ENCODE peak calls at places on chromosomes 12 and 14, in six cellular contexts. I, F, B, S, T and O are unnamed samples.
A peak's percentile ranks its signal among the peaks of the same experiment; 100 is the strongest.

GRCh38 chr12:104002686-104003085 is 37.0 kb downstream of the TDG start:
- DNase-seq in F (no peak), I (no peak), T (no peak), S (no peak), B (no peak), O (no peak)

GRCh38 chr14:28987516-28987915 is 220.9 kb downstream of the FOXG1 start:
- DNase-seq in T (no peak), F (no peak), I (no peak), S (no peak), B (no peak), O (no peak)

GRCh38 chr12:91204416-91204815 is 21.8 kb upstream of the DCN start:
- DNase-seq in S (no peak), I (no peak), T (no peak), B (no peak), F (no peak), O (no peak)

GRCh38 chr12:103401421-103401820 is 94.3 kb downstream of the C12orf42 start:
- DNase-seq in I (no peak), S (no peak), T (no peak), B (peak; percentile 12), F (no peak), O (no peak)

GRCh38 chr14:104284107-104284592 is 145.8 kb downstream of the KIF26A start:
- DNase-seq in S (no peak), I (no peak), T (no peak), F (peak; percentile 21), B (no peak), O (no peak)

GRCh38 chr12:92139634-92140555 is 5.8 kb downstream of the BTG1 start:
- DNase-seq in I (no peak), S (no peak), T (no peak), F (no peak), B (no peak), O (no peak)

GRCh38 chr12:89073027-89073398 is 279.3 kb downstream of the DUSP6 start:
- DNase-seq in I (peak; percentile 65), T (no peak), S (no peak), B (no peak), F (no peak), O (no peak)

GRCh38 chr12:95986635-95987535 is 9.3 kb downstream of the HAL start:
- DNase-seq in B (no peak), F (no peak), S (no peak), I (no peak), T (no peak), O (no peak)

GRCh38 chr12:96063046-96063445 is 27.7 kb upstream of the LTA4H start:
- DNase-seq in T (no peak), F (no peak), S (no peak), B (peak; percentile 28), I (no peak), O (no peak)

GRCh38 chr12:121189061-121189886 is 20.7 kb upstream of the P2RX4 start:
- DNase-seq in T (no peak), F (no peak), S (no peak), B (no peak), I (no peak), O (no peak)

GRCh38 chr14:104393898-104394605 is 185.5 kb upstream of the C14orf180 start:
- DNase-seq in B (peak; percentile 87), T (peak; percentile 30), S (peak; percentile 83), I (no peak), F (no peak), O (peak; percentile 65)

GRCh38 chr12:101927042-101927441 is 49.7 kb downstream of the DRAM1 start:
- DNase-seq in B (no peak), T (no peak), F (no peak), I (peak; percentile 20), S (no peak), O (no peak)

GRCh38 chr12:56425940-56426438 is 23.2 kb downstream of the TIMELESS start:
- DNase-seq in I (no peak), S (no peak), T (no peak), F (no peak), B (no peak), O (no peak)

GRCh38 chr14:66426451-66426850 is 59.7 kb upstream of the CCDC196 start:
- DNase-seq in B (no peak), F (no peak), S (no peak), T (no peak), I (no peak), O (no peak)

GRCh38 chr12:12560587-12561304 is 1.9 kb downstream of the DUSP16 start:
- DNase-seq in T (peak; percentile 72), I (no peak), B (peak; percentile 90), F (peak; percentile 48), S (peak; percentile 30), O (peak; percentile 65)

GRCh38 chr12:127416796-127417195 is 850.2 kb upstream of the TMEM132C start:
- DNase-seq in F (no peak), T (no peak), S (no peak), I (no peak), B (no peak), O (no peak)

GRCh38 chr14:95515080-95515489 is 1.4 kb downstream of the SYNE3 start:
- DNase-seq in B (no peak), T (no peak), I (no peak), F (no peak), S (no peak), O (no peak)

GRCh38 chr14:95511687-95512086 is 4.8 kb downstream of the SYNE3 start:
- DNase-seq in S (no peak), T (no peak), B (no peak), F (peak; percentile 4), I (no peak), O (no peak)

GRCh38 chr14:95510804-95511203 is 5.6 kb downstream of the SYNE3 start:
- DNase-seq in F (peak; percentile 1), T (no peak), S (no peak), B (no peak), I (no peak), O (no peak)

GRCh38 chr14:95514131-95515079 is 2.0 kb downstream of the SYNE3 start:
- DNase-seq in F (no peak), S (no peak), I (no peak), B (no peak), T (no peak), O (no peak)

GRCh38 chr14:95513261-95513660 is 3.2 kb downstream of the SYNE3 start:
- DNase-seq in T (no peak), F (no peak), S (no peak), I (no peak), B (no peak), O (no peak)
- H3K27ac ChIP-seq in T (no peak overlapping the region), F (no peak overlapping the region), S (no peak overlapping the region), I (no peak overlapping the region), B (no peak overlapping the region), O (no peak overlapping the region)

DNA sequence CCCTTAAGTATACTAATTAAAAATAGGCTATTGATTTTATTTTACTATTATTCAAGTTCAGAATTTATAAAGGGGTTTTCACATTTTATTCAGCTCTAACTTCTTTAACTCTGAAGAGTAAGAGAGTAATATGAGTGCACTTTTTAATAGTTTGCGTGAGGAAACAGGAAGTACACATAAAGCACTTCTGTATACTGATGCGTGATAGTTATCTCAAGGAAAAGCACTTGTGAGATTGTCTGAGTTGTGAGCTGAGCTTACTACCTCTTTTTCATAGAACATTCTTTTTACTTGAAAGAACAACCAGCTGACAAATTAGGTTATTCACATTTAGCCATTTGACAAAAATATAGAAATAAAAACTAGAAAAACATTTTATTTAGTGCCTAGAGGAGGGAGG is 1.9 kb downstream of the RAD51AP1 start:
- DNase-seq in I (no peak), T (no peak), F (no peak), B (no peak), S (no peak), O (no peak)
- H3K4me3 ChIP-seq in I (no peak overlapping the region), T (no peak overlapping the region), F (no peak overlapping the region), B (no peak overlapping the region), S (no peak overlapping the region), O (no peak overlapping the region)

DNA sequence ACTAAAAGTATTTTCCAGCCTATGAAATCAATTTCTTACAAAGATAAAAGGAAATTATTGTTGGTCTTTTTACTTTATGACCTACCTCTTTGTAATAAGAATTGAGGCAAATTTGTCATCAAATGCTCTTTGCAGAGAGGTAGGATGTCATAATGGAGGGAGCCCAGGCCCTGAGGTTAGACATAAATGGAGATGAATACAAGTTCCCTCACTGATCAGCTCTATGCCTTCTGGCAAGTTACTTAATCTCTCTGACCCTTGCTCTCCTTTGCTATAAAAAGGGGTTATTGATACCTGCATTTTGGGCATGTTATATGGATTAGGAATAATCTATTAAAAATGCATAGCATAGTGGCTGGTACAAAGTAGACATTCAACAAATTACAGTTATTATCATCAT is 146.9 kb upstream of the KRR1 start:
- DNase-seq in F (no peak), S (no peak), B (no peak), T (no peak), I (no peak), O (no peak)
- H3K27ac ChIP-seq in F (no peak overlapping the region), S (no peak overlapping the region), B (no peak overlapping the region), T (no peak overlapping the region), I (peak overlapping the region; percentile 66), O (no peak overlapping the region)

DNA sequence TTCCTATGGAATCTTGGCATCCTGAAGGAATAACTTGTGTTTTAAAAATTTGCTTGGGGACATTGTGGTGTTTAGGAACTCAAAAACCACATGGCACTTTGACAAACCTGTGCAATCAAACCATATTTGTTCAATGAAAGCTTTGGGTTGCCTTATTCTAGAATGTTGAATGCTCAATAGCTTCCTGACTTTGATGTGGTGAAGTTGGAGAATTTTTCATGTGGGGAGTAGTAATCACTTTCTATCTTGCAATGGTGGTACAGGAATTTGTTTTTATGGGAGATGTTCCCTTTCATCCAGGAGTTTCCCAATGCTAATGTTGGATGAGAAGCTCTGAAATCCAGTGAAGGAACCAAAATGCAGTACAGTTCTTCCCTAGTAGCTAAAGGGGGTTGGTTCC is 42.2 kb upstream of the LDHB start:
- DNase-seq in S (no peak), B (no peak), I (no peak), F (no peak), T (no peak), O (no peak)
- H3K4me3 ChIP-seq in S (no peak overlapping the region), B (no peak overlapping the region), I (no peak overlapping the region), F (no peak overlapping the region), T (no peak overlapping the region), O (no peak overlapping the region)

GRCh38 chr12:15719230-15719629 is 70.0 kb downstream of the EPS8 start:
- DNase-seq in S (no peak), T (no peak), I (no peak), B (no peak), F (no peak), O (no peak)
- H3K27ac ChIP-seq in S (no peak overlapping the region), T (no peak overlapping the region), I (no peak overlapping the region), B (no peak overlapping the region), F (no peak overlapping the region), O (no peak overlapping the region)

GRCh38 chr12:66127695-66128094 is 2.9 kb downstream of the LLPH start:
- DNase-seq in I (no peak), T (no peak), B (no peak), F (no peak), S (no peak), O (no peak)

GRCh38 chr12:66131067-66131688 is 628 bp upstream of the LLPH start:
- DNase-seq in T (no peak), B (no peak), I (no peak), F (no peak), S (no peak), O (no peak)

GRCh38 chr12:66130267-66131066 is at the start of gene LLPH:
- DNase-seq in B (peak; percentile 87), S (peak; percentile 88), T (peak; percentile 93), F (peak; percentile 93), I (peak; percentile 50), O (peak; percentile 83)

GRCh38 chr12:66129934-66130266 is 650 bp downstream of the LLPH start:
- DNase-seq in B (no peak), F (no peak), T (no peak), I (no peak), S (no peak), O (no peak)

GRCh38 chr12:66132408-66132807 is 1.9 kb upstream of the LLPH start:
- DNase-seq in S (peak; percentile 23), T (no peak), I (peak; percentile 63), B (no peak), F (no peak), O (no peak)
- H3K4me3 ChIP-seq in S (no peak overlapping the region), T (no peak overlapping the region), I (no peak overlapping the region), B (no peak overlapping the region), F (no peak overlapping the region), O (no peak overlapping the region)

GRCh38 chr12:1367731-1368285 is 226.6 kb downstream of the FBXL14 start:
- DNase-seq in T (no peak), B (no peak), S (no peak), I (no peak), F (no peak), O (no peak)
- H3K27ac ChIP-seq in T (peak overlapping the region; percentile 45), B (no peak overlapping the region), S (no peak overlapping the region), I (no peak overlapping the region), F (no peak overlapping the region), O (no peak overlapping the region)